ENCODE peak calls at places on chromosomes 13 and 19, in five cellular contexts. D is kidney, V is neural progenitor cell, M is PC-9, H is stomach. N is an unnamed sample.

GRCh38 chr19:55503447-55504251 is 15.4 kb downstream of the SSC5D start:
- DNase-seq in D (peak), V (peak), M (peak), H (peak), N (no peak)

GRCh38 chr13:48784906-48785555 is 131.3 kb downstream of the CYSLTR2 start:
- DNase-seq in D (no peak), V (no peak), M (no peak), H (no peak), N (no peak)

GRCh38 chr13:33125821-33126570 is 109.8 kb downstream of the KL start:
- DNase-seq in D (peak), V (peak), M (peak), H (no peak), N (peak)

GRCh38 chr19:38729653-38730469 is 14.4 kb downstream of the CAPN12 start:
- DNase-seq in D (peak), V (peak), M (peak), H (peak), N (no peak)

GRCh38 chr19:56170261-56170660 is 5.5 kb upstream of the GALP start:
- DNase-seq in D (no peak), V (no peak), M (peak), H (no peak), N (no peak)

GRCh38 chr13:28865312-28865711 is 45.2 kb downstream of the MTUS2 start:
- DNase-seq in D (no peak), V (no peak), M (no peak), H (no peak), N (no peak)

GRCh38 chr19:33108161-33108560 is 23.8 kb upstream of the WDR88 start:
- DNase-seq in D (no peak), V (no peak), M (no peak), H (no peak), N (no peak)

GRCh38 chr13:48527955-48528354 is 4.9 kb downstream of the RCBTB2 start:
- DNase-seq in D (no peak), V (no peak), M (no peak), H (no peak), N (no peak)

GRCh38 chr19:6378036-6378435 is 2.3 kb upstream of the PSPN start:
- DNase-seq in D (peak), V (peak), M (no peak), H (no peak), N (peak)

GRCh38 chr13:27919299-27919933 is 384 bp upstream of the PDX1 start:
- DNase-seq in D (no peak), V (no peak), M (no peak), H (no peak), N (no peak)

GRCh38 chr19:41870401-41870873 is 6.6 kb upstream of the CD79A start:
- DNase-seq in D (peak), V (no peak), M (no peak), H (no peak), N (no peak)

GRCh38 chr19:57068921-57069697 is 50.7 kb upstream of the USP29 start:
- DNase-seq in D (no peak), V (no peak), M (peak), H (no peak), N (no peak)

GRCh38 chr19:40893112-40893511 is 11.1 kb upstream of the CYP2A7 start:
- DNase-seq in D (no peak), V (no peak), M (no peak), H (no peak), N (no peak)

GRCh38 chr13:45278096-45278645 is 62.8 kb downstream of the TPT1 start:
- DNase-seq in D (no peak), V (no peak), M (no peak), H (no peak), N (no peak)

GRCh38 chr13:106532111-106532929 is 3.1 kb downstream of the EFNB2 start:
- DNase-seq in D (no peak), V (peak), M (peak), H (no peak), N (no peak)

GRCh38 chr19:19137556-19138109 is 645 bp downstream of the TMEM161A start:
- DNase-seq in D (no peak), V (peak), M (no peak), H (no peak), N (no peak)

GRCh38 chr13:35724480-35724879 is 248.0 kb upstream of the MAB21L1 start:
- DNase-seq in D (no peak), V (no peak), M (no peak), H (no peak), N (no peak)

GRCh38 chr19:900302-901111 is 7.2 kb downstream of the RNU6-9 start:
- DNase-seq in D (no peak), V (no peak), M (no peak), H (no peak), N (no peak)

GRCh38 chr19:5271145-5271544 is 69.5 kb downstream of the PTPRS start:
- DNase-seq in D (no peak), V (no peak), M (no peak), H (no peak), N (no peak)

GRCh38 chr19:34962945-34963530 is 991 bp downstream of the ZNF792 start:
- DNase-seq in D (no peak), V (no peak), M (no peak), H (no peak), N (no peak)

GRCh38 chr13:80716610-80717081 is 375.7 kb upstream of the SPRY2 start:
- DNase-seq in D (no peak), V (no peak), M (no peak), H (no peak), N (no peak)

GRCh38 chr13:78241278-78241919 is 322.8 kb upstream of the EDNRB start:
- DNase-seq in D (peak), V (peak), M (peak), H (no peak), N (no peak)

GRCh38 chr13:109494955-109495354 is 291.4 kb downstream of the IRS2 start:
- DNase-seq in D (no peak), V (no peak), M (no peak), H (no peak), N (no peak)

GRCh38 chr13:48236528-48237353 is 3.7 kb downstream of the ITM2B start:
- DNase-seq in D (no peak), V (no peak), M (no peak), H (no peak), N (no peak)

GRCh38 chr13:111327701-111328100 is 7.3 kb downstream of the TEX29 start:
- DNase-seq in D (no peak), V (no peak), M (no peak), H (no peak), N (no peak)

GRCh38 chr13:64278493-64278892 is 2862.8 kb upstream of the PCDH20 start:
- DNase-seq in D (no peak), V (no peak), M (peak), H (no peak), N (no peak)

GRCh38 chr13:100581504-100581903 is 7.1 kb downstream of the GGACT start:
- DNase-seq in D (no peak), V (no peak), M (no peak), H (no peak), N (no peak)

GRCh38 chr13:65638572-65639168 is 1591.5 kb downstream of the PCDH9 start:
- DNase-seq in D (no peak), V (peak), M (no peak), H (no peak), N (peak)

GRCh38 chr19:6710273-6711077 is 10.0 kb downstream of the C3 start:
- DNase-seq in D (peak), V (peak), M (no peak), H (no peak), N (no peak)

GRCh38 chr13:66410314-66410713 is 819.8 kb downstream of the PCDH9 start:
- DNase-seq in D (no peak), V (no peak), M (no peak), H (no peak), N (no peak)

GRCh38 chr19:41887711-41888382 is 4.9 kb downstream of the ARHGEF1 start:
- DNase-seq in D (no peak), V (no peak), M (peak), H (peak), N (no peak)

GRCh38 chr19:5436101-5436947 is 18.9 kb upstream of the ZNRF4 start:
- DNase-seq in D (no peak), V (peak), M (no peak), H (no peak), N (peak)

GRCh38 chr19:11324079-11324661 is 15.3 kb downstream of the RAB3D start:
- DNase-seq in D (peak), V (no peak), M (peak), H (peak), N (peak)

GRCh38 chr19:4310247-4311121 is 6.1 kb downstream of the FSD1 start:
- DNase-seq in D (no peak), V (no peak), M (peak), H (no peak), N (no peak)

GRCh38 chr13:68727165-68727564 is 1380.5 kb upstream of the ATXN8OS start:
- DNase-seq in D (no peak), V (no peak), M (no peak), H (no peak), N (no peak)

GRCh38 chr13:109904218-109904617 is 117.8 kb upstream of the IRS2 start:
- DNase-seq in D (no peak), V (peak), M (no peak), H (no peak), N (no peak)

GRCh38 chr13:46751811-46752635 is 44.9 kb downstream of the ESD start:
- DNase-seq in D (no peak), V (peak), M (no peak), H (no peak), N (peak)

DNA sequence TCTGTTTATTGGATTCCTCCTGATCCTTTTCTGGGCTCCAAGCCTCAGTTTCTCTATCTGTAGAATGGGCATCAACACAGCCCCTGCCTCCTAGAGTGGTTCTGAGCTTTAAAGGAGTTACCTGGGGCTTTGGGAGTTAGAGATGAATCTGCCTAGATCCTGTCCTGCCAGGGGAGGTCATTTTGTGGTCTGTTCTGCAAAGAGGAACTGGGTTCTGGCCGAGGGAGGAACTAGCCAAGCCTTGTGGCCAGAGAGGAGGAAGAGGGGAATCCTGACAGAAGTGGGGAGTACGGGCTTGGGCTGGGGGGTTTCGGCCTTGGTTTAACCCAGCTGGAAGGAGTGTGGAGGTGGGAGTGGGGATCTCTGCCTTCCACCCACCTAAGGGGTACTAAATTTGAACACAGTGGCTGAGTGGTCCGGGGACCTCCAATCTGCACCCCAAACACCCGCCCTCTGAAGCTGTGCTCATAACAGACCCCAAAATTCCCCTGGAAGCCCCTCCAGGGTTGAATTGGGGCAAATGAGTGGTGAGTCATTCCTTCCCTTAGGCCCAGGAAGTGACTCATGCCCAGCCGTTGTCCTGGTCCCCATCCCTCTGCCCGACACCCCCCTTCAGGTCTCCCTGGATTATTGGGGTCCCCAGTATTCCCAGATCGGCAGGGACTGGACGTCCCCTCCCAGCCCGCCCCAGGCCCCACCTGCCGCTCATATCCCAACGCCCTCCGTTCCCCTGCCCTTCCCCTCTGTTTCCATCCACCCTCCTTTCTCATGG is 2.8 kb downstream of the ADGRE5 start:
- DNase-seq in D (no peak), V (no peak), M (peak), H (no peak), N (no peak)
- H3K4me3 ChIP-seq in D (peak), V (no peak), M (peak), H (peak), N (peak)

GRCh38 chr13:21671793-21672680 is 1.2 kb downstream of the FGF9 start:
- DNase-seq in D (no peak), V (peak), M (no peak), H (no peak), N (no peak)

GRCh38 chr13:21672811-21673591 is 2.1 kb downstream of the FGF9 start:
- DNase-seq in D (peak), V (peak), M (no peak), H (no peak), N (no peak)

GRCh38 chr13:21668665-21669599 is 1.9 kb upstream of the FGF9 start:
- DNase-seq in D (peak), V (peak), M (no peak), H (no peak), N (no peak)

GRCh38 chr13:21670883-21671792 is at the start of gene FGF9:
- DNase-seq in D (peak), V (peak), M (peak), H (peak), N (peak)

GRCh38 chr13:21670006-21670882 is 629 bp upstream of the FGF9 start:
- DNase-seq in D (peak), V (peak), M (no peak), H (peak), N (no peak)
- TF ChIP-seq CTCF in D (no peak), V (peak), M (no peak), H (no peak), N (peak)

DNA sequence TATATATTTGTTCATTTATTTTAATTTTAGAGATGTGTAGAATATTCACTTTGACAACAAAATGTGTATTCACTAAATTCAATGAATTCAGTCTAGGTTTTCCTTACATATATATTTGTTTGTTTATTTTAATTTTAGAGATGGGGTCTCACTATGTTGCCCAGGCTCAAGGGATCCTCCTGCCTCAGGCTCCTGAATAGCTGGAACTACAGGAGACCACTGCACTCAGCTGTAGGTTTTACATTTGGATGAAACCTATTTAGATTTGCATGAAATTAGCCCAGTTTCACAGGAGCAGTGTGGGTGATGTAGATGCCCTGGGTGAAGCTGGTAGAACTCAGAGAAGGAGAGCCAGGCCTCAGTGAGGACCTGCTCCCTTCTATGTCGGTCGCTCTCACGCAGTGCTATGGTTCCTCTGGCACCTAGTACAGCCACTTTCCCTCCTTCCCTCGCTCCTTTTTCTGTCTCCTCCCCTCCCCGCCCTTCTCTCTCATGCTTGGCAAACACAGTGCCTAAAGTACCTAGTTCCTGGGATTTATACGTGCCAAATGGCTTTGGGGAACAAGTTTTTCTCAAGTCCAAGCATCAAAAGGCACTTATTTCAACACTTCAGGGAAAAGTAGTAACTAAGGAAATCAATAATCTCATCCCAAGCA is 14.7 kb upstream of the HMGB1 start:
- DNase-seq in D (no peak), V (no peak), M (no peak), H (peak), N (no peak)
- H3K4me3 ChIP-seq in D (no peak), V (no peak), M (no peak), H (no peak), N (no peak)

DNA sequence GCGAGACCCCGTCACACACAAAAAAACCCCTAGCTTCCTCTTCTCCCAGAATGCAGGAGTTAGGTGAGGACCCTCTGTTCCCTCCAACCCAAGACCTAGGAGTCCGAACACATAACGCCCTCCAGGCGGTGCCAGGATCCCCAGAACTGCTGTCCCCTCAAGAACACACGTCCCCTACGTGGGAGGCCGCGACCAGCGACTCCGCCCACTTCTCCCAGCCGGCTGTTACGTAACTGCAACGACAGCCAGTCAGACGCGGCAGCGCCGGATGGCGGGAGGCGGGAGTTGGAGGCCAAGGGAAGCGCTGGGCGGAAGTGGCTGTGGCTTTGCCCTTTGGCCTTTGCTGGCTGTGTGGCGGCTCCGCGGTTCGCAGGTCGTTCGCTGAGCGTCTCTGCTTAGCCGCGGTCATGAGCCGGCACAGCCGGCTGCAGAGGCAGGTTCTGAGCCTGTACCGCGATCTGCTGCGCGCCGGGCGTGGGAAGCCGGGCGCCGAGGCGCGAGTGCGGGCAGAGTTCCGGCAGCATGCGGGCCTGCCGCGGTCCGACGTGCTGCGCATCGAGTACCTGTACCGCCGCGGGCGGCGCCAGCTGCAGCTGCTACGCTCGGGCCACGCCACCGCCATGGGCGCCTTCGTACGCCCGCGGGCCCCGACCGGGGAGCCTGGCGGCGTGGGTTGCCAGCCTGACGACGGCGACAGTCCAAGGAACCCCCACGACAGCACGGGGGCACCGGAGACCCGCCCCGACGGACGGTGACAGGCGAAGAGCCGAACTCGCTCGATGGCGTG is at the start of gene SDHAF1:
- DNase-seq in D (peak), V (peak), M (peak), H (peak), N (peak)
- TF ChIP-seq CTCF in D (peak), V (no peak), M (no peak), H (no peak), N (no peak)